ENCODE peak calls at places on chromosome 7, in eight cellular contexts. D is GM12892, B is right lobe of liver, O is A549, G is H54, W is adrenal gland, S is Peyer's patch, V is tibial nerve. K is an unnamed sample.

GRCh38 chr7:39749177-39749576 is 125.8 kb downstream of the RALA start:
- DNase-seq in O (no peak), V (no peak), G (peak), B (no peak), W (no peak), D (no peak), S (no peak), K (no peak)

GRCh38 chr7:7745966-7746365 is 27.6 kb upstream of the RPA3 start:
- DNase-seq in B (no peak), D (no peak), S (no peak), W (no peak), G (no peak), V (no peak), O (no peak), K (no peak)

GRCh38 chr7:134782121-134782623 is 2.7 kb downstream of the CALD1 start:
- DNase-seq in D (no peak), V (no peak), B (no peak), W (no peak), S (peak), G (no peak), O (no peak), K (no peak)

GRCh38 chr7:75596727-75597614 is 104.9 kb downstream of the SPDYE5 start:
- DNase-seq in D (no peak), B (no peak), W (no peak), O (peak), V (no peak), S (no peak), G (peak), K (no peak)

GRCh38 chr7:2724453-2725177 is 36.6 kb downstream of the AMZ1 start:
- DNase-seq in G (no peak), W (peak), B (peak), D (no peak), V (no peak), S (no peak), O (no peak), K (no peak)

GRCh38 chr7:131859162-131859821 is 302.9 kb upstream of the PODXL start:
- DNase-seq in W (peak), S (peak), V (peak), B (peak), G (peak), O (peak), D (peak), K (peak)

GRCh38 chr7:142770720-142771352 is at the start of gene PRSS2:
- DNase-seq in G (no peak), W (no peak), D (no peak), O (no peak), B (no peak), V (no peak), S (no peak), K (no peak)

GRCh38 chr7:82677064-82677463 is 233.5 kb upstream of the CACNA2D1 start:
- DNase-seq in B (no peak), S (no peak), W (no peak), D (no peak), G (no peak), O (no peak), V (no peak), K (no peak)

GRCh38 chr7:131600578-131600977 is 44.1 kb upstream of the PODXL start:
- DNase-seq in S (no peak), V (no peak), D (no peak), W (no peak), G (no peak), B (no peak), O (peak), K (no peak)

GRCh38 chr7:42831953-42832522 is 79.8 kb downstream of the C7orf25 start:
- DNase-seq in O (no peak), S (no peak), V (no peak), G (no peak), D (no peak), B (no peak), W (no peak), K (no peak)

GRCh38 chr7:81769891-81770818 is at the start of gene HGF:
- DNase-seq in O (no peak), B (peak), W (peak), D (no peak), G (peak), V (peak), S (no peak), K (no peak)

GRCh38 chr7:100088621-100089457 is at the start of gene COPS6:
- DNase-seq in G (no peak), O (peak), B (peak), S (peak), W (peak), D (peak), V (peak), K (peak)

GRCh38 chr7:100089458-100090201 is 861 bp downstream of the COPS6 start:
- DNase-seq in W (no peak), S (no peak), G (no peak), O (no peak), B (peak), D (no peak), V (no peak), K (no peak)

GRCh38 chr7:100093054-100093453 is 4.3 kb downstream of the COPS6 start:
- DNase-seq in S (no peak), W (no peak), G (no peak), V (no peak), B (no peak), D (no peak), O (no peak), K (no peak)

GRCh38 chr7:100091411-100092181 is 2.8 kb downstream of the COPS6 start:
- DNase-seq in V (no peak), S (no peak), B (no peak), O (peak), D (no peak), G (no peak), W (no peak), K (peak)

GRCh38 chr7:100090527-100091410 is 2.0 kb downstream of the COPS6 start:
- DNase-seq in W (no peak), G (no peak), S (no peak), B (no peak), O (no peak), D (no peak), V (no peak), K (no peak)
- TF ChIP-seq POLR2A in W (no peak), G (peak), S (no peak), B (no peak), O (no peak), D (no peak), V (no peak), K (no peak)

GRCh38 chr7:107785926-107786325 is 17.1 kb downstream of the SLC26A3 start:
- DNase-seq in G (no peak), O (no peak), S (no peak), W (no peak), D (no peak), B (no peak), V (no peak), K (no peak)

GRCh38 chr7:107792364-107792763 is 10.7 kb downstream of the SLC26A3 start:
- DNase-seq in W (no peak), S (no peak), D (no peak), G (no peak), O (no peak), V (no peak), B (no peak), K (no peak)

GRCh38 chr7:107788216-107788615 is 14.8 kb downstream of the SLC26A3 start:
- DNase-seq in W (no peak), O (no peak), S (no peak), B (no peak), V (no peak), G (no peak), D (no peak), K (no peak)

GRCh38 chr7:107788662-107789061 is 14.4 kb downstream of the SLC26A3 start:
- DNase-seq in O (no peak), D (no peak), B (no peak), W (no peak), V (no peak), S (no peak), G (no peak), K (no peak)

GRCh38 chr7:107789647-107790046 is 13.4 kb downstream of the SLC26A3 start:
- DNase-seq in W (no peak), D (no peak), V (no peak), B (no peak), G (no peak), S (no peak), O (no peak), K (no peak)
- TF ChIP-seq POLR2A in W (no peak), D (no peak), V (no peak), B (no peak), G (no peak), S (no peak), O (no peak), K (no peak)

GRCh38 chr7:334618-335357 is 44.8 kb downstream of the FOXL3 start:
- DNase-seq in W (no peak), G (no peak), V (no peak), S (no peak), O (no peak), B (no peak), D (no peak), K (no peak)

GRCh38 chr7:333399-333776 is 43.4 kb downstream of the FOXL3 start:
- DNase-seq in W (peak), S (no peak), B (no peak), O (peak), V (no peak), G (no peak), D (no peak), K (no peak)

GRCh38 chr7:332020-332517 is 42.1 kb downstream of the FOXL3 start:
- DNase-seq in G (no peak), V (no peak), S (no peak), D (no peak), W (no peak), O (no peak), B (peak), K (no peak)

GRCh38 chr7:330554-331230 is 40.7 kb downstream of the FOXL3 start:
- DNase-seq in G (no peak), W (no peak), S (no peak), B (no peak), V (no peak), D (no peak), O (no peak), K (no peak)

DNA sequence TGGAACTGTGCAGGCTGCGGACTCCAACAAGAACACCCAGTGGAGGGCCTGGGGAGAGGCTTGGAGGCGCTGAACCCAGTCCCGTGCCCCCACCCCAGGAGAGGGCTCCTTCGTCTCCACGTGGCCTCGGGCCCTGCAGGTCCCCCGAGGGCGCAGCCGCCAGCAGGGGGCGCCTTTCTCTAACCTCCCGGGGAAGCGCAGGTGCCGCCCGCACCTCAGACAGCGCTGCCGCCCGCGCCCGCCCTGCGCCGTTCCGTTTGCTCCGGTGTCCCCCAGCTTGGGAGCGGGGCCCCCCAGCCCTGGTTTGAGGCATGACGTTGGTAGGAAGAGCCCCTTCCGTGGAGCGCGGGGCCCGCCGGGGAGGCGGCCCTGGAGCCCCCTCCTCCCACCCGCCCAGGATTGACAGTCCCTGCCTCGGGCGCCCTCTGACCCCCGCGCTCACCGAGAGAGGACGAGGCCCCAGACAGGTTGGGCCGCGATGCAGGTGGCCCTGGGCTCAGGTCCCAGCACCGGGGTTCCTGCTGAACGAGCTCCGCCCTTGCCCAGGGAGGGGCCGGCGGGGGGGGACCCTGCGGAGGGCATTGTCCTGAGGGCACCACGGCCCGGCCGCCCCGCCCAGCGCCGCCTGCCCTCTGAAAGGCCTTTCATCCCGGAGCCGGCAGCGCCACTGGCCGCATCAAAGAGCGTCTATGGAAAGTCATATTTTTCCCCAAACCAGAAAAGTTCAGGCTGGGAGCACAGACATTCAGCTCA is 42.9 kb downstream of the FOXL3 start:
- DNase-seq in V (peak), S (peak), B (peak), D (no peak), O (peak), W (peak), G (peak), K (peak)
- TF ChIP-seq POLR2A in V (no peak), S (peak), B (peak), D (no peak), O (no peak), W (no peak), G (no peak), K (no peak)

GRCh38 chr7:27647489-27647888 is 15.2 kb downstream of the HIBADH start:
- DNase-seq in B (no peak), O (no peak), G (no peak), S (no peak), W (no peak), D (no peak), V (no peak), K (no peak)
- TF ChIP-seq POLR2A in B (no peak), O (no peak), G (no peak), S (no peak), W (no peak), D (no peak), V (no peak), K (no peak)

DNA sequence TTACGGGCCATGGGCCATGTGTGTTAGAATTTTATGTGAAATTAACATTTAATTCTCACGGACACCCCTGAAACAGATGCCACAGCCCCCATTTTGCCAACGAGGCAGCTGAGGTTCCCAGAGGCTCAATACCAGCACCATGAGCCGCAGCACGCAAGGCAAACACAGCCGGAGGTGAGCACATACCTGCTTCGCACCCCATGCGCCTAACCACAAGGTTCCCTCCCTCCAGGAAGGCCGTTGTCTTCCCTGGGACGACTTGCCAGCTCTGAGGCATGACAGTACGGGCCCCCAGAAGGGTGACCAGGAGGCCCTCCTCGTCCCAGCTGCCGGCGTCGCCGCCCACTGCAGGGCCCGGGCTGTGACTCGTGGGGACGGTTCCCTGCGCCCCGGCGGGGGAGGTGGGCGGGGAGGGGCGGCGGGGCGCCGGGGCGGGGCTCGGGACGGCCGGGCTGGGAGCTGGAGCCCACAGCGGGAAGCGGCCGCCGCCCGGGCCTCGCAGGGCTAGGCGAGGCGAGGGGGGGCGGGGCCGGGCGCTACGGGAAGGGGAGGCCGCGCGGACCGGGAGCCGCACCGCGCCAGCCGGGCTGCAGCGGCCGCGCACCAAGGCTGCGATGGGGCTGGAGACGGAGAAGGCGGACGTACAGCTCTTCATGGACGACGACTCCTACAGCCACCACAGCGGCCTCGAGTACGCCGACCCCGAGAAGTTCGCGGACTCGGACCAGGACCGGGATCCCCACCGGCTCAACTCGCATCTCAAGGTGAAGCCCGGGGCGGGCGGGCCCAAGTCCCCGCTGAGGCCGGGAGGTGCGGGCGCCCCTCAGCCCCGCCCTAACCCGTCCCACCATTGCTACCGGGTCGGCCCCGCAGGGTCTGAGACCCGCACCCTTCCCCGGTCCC is at the start of gene CAV2:
- DNase-seq in S (no peak), G (peak), V (peak), D (peak), O (peak), W (peak), B (peak), K (peak)
- TF ChIP-seq POLR2A in S (no peak), G (peak), V (peak), D (no peak), O (peak), W (no peak), B (peak), K (no peak)

GRCh38 chr7:150516956-150517355 is 2.3 kb downstream of the GIMAP7 start:
- DNase-seq in B (no peak), D (no peak), O (no peak), V (no peak), S (no peak), G (no peak), W (no peak), K (no peak)

GRCh38 chr7:150513758-150514157 is 914 bp upstream of the GIMAP7 start:
- DNase-seq in V (no peak), O (no peak), G (no peak), W (no peak), D (no peak), S (no peak), B (no peak), K (no peak)

GRCh38 chr7:150515752-150516151 is 1.1 kb downstream of the GIMAP7 start:
- DNase-seq in O (no peak), W (no peak), G (no peak), S (no peak), B (no peak), D (no peak), V (no peak), K (no peak)

GRCh38 chr7:150514748-150515222 is at the start of gene GIMAP7:
- DNase-seq in O (no peak), B (no peak), V (no peak), S (peak), D (no peak), W (no peak), G (no peak), K (no peak)

GRCh38 chr7:150515248-150515647 is 576 bp downstream of the GIMAP7 start:
- DNase-seq in V (no peak), G (no peak), W (no peak), S (no peak), B (no peak), O (no peak), D (no peak), K (no peak)
- TF ChIP-seq POLR2A in V (no peak), G (no peak), W (no peak), S (no peak), B (no peak), O (no peak), D (no peak), K (no peak)

DNA sequence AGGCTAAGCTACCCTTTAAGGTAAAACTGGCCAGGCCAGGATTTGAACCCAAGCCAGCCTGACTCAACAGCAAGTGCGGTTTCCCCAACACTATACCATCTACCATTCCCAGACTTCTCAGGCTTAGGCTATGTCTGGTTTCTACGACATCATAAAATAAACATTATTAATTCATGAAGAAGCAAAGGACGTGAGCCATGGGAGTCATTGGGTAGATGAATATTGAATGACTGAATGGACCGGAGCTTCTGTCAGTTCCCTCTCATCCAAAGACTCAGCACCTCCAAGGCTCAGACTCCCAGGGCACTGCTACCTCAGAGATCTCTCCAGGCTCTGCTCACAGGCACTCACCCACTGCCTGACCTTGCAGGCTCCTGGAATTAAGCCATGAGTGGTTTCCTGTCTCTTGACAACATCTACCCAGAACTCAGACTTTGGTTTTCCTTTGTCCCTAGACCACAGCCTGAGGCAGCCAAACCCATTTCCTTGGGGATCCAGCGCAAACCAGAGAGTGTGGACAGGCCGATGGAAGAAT is 64.6 kb upstream of the STEAP1B start:
- DNase-seq in G (peak), V (peak), O (no peak), S (no peak), W (peak), D (no peak), B (no peak), K (no peak)
- TF ChIP-seq POLR2A in G (no peak), V (no peak), O (no peak), S (no peak), W (no peak), D (no peak), B (no peak), K (no peak)

DNA sequence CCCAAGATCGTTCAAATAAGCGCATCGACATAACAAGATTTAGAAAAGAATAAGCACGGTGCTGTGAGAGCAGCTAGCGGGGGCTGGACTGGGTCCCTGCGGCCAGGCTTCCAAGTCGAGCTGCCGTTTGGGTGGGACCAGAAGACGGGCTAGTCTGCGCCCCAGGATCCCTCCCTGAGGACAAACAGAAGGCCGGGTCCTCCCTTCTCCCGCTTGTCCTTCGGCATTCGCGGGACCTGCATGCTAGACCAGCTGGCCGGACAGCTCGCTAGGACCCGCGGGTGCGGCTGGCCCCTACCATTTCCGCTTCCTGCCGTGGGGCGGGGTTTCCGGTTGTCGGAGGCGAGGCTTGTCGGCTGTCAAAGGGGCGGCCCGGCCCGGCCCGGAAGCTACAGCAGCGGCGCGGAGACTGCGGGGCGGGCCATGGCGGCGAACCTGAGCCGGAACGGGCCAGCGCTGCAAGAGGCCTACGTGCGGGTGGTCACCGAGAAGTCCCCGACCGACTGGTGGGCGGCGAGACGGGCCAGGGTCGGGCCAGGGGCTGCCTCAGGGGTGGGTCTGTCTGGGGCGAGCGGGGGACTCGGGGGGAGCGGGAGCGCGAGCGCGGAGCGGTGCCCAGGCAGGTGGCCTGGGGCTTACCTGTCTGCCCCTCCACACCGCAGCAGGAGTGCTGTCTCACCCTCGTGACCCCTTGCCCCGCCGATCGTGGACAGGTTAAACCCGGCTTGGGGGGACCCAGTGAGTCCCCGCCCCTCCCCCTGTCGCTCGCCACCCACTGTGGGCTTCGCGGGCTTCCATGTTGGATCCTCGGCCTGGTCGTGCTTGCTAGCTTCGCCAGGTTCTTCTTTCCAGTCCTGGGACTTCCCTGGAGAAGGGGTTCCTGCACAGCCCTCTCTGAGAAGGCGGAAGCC is at the start of gene DBNL:
- DNase-seq in G (peak), V (peak), B (peak), D (peak), S (peak), W (peak), O (peak), K (peak)
- TF ChIP-seq POLR2A in G (peak), V (peak), B (peak), D (peak), S (peak), W (peak), O (peak), K (peak)